ENCODE peak calls at places on chromosomes 12 and 14, in ten cellular contexts. O is heart left ventricle; E is GM23338; N is heart right ventricle; R is aorta; K is ovary; D is CD8-positive, alpha-beta memory T cell; F is thyroid gland; B is CD4-positive, alpha-beta memory T cell; L is tibial nerve. Z is an unnamed sample. For H3K36me3, the result is how much of the 10 kb centered on the place peaks cover.

GRCh38 chr12:92029136-92029535 is 116.5 kb downstream of the BTG1 start:
- DNase-seq in O (no peak), E (no peak), N (no peak), R (no peak), K (no peak), D (no peak), F (no peak), B (no peak), L (no peak), Z (no peak)

GRCh38 chr14:69366761-69367160 is 31.3 kb downstream of the ERH start:
- DNase-seq in O (no peak), E (no peak), N (no peak), R (no peak), K (no peak), D (no peak), F (no peak), B (no peak), L (no peak), Z (no peak)

GRCh38 chr14:101506921-101507300 is 54.4 kb upstream of the DIO3 start:
- DNase-seq in O (peak), E (no peak), N (no peak), R (peak), K (peak), D (no peak), F (no peak), B (no peak), L (no peak), Z (no peak)

GRCh38 chr12:67002711-67003110 is 266.4 kb upstream of the CAND1 start:
- DNase-seq in O (no peak), E (no peak), N (no peak), R (no peak), K (no peak), D (no peak), F (no peak), B (no peak), L (no peak), Z (no peak)

GRCh38 chr14:85438613-85439012 is 91.3 kb upstream of the FLRT2 start:
- DNase-seq in O (no peak), E (no peak), N (no peak), R (no peak), K (no peak), D (no peak), F (no peak), B (no peak), L (no peak), Z (no peak)

GRCh38 chr14:76964695-76965094 is 63.8 kb downstream of the IRF2BPL start:
- DNase-seq in O (no peak), E (no peak), N (no peak), R (no peak), K (no peak), D (no peak), F (no peak), B (no peak), L (no peak), Z (no peak)

GRCh38 chr12:103908877-103909276 is 21.3 kb upstream of the HSP90B1 start:
- DNase-seq in O (no peak), E (peak), N (no peak), R (no peak), K (no peak), D (no peak), F (no peak), B (no peak), L (no peak), Z (no peak)

GRCh38 chr12:31834158-31834557 is 105.3 kb upstream of the AMN1 start:
- DNase-seq in O (no peak), E (no peak), N (no peak), R (no peak), K (no peak), D (no peak), F (no peak), B (no peak), L (no peak), Z (no peak)

GRCh38 chr12:43976027-43976426 is 140.1 kb downstream of the TMEM117 start:
- DNase-seq in O (no peak), E (no peak), N (no peak), R (no peak), K (no peak), D (no peak), F (no peak), B (no peak), L (no peak), Z (no peak)

GRCh38 chr12:128043317-128043716 is 223.7 kb upstream of the TMEM132C start:
- DNase-seq in O (no peak), E (no peak), N (no peak), R (no peak), K (no peak), D (no peak), F (no peak), B (no peak), L (no peak), Z (no peak)

GRCh38 chr14:68682166-68683103 is 110.4 kb downstream of the ZFP36L1 start:
- DNase-seq in O (peak), E (no peak), N (no peak), R (no peak), K (no peak), D (no peak), F (peak), B (no peak), L (peak), Z (no peak)

GRCh38 chr14:86087377-86087776 is 557.4 kb downstream of the FLRT2 start:
- DNase-seq in O (no peak), E (no peak), N (no peak), R (no peak), K (no peak), D (no peak), F (no peak), B (no peak), L (no peak), Z (no peak)

GRCh38 chr14:101480747-101481530 is 80.4 kb upstream of the DIO3 start:
- DNase-seq in O (no peak), E (no peak), N (no peak), R (peak), K (peak), D (no peak), F (no peak), B (no peak), L (no peak), Z (no peak)

GRCh38 chr12:122844366-122844971 is 9.2 kb downstream of the HIP1R start:
- DNase-seq in O (no peak), E (no peak), N (no peak), R (peak), K (no peak), D (no peak), F (no peak), B (no peak), L (no peak), Z (no peak)
- H3K36me3 ChIP-seq in O (under half), E (under half), N (under half), R (under half), K (under half), D (under half), F (under half), B (under half), L (under half), Z (under half)

DNA sequence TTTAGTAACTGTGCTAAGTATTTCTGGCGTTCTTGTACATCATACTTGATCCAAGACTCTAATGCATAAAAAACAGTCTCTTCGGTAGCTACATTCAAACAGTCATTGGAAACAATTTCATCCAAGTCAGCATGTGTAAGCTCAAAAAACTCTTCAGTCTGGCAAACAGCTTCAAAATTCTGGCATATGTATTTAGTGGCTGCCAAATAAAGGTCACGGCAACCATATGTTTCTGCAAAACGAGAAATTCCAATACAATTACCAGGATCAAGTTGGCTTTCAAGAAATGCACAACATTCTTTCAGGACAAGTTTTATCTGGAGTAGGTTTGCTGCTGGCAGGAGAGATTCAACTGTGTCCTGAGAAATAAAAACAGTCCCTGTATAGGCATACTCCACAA is 16.5 kb downstream of the KLHL28 start:
- DNase-seq in O (no peak), E (no peak), N (no peak), R (no peak), K (no peak), D (no peak), F (no peak), B (no peak), L (no peak), Z (no peak)
- H3K36me3 ChIP-seq in O (under half), E (under half), N (half or more), R (under half), K (under half), D (under half), F (under half), B (under half), L (under half), Z (under half)

DNA sequence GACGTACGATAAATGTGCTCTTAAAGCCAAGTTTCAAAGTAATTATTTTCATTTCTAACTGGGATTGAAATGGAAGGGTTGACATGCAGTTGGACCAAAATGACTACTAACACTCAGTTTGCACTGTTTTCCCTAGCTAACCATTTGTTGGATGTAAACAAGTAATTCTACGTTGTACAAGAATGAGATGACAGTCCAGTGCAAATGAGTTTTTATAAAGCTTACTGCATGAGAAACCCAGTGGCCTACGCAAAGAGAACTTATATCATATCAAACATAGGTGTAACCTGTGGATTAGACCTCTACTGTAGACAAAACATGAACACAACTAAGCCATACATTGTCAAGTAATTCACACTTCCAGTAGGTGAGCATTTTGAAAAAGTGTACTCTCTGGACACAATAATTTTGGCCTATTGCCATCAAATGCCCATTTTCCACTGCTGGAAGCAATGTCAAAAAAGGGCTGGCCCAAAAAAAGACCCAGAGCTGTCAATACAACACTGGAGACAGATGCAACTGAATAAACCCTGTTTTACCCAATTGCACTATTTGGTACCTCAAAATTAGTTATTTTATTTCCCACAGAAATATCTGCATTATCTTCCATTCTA is 12.8 kb downstream of the SLC38A2 start:
- DNase-seq in O (no peak), E (no peak), N (no peak), R (no peak), K (no peak), D (no peak), F (no peak), B (no peak), L (no peak), Z (no peak)
- H3K36me3 ChIP-seq in O (half or more), E (half or more), N (half or more), R (under half), K (under half), D (half or more), F (half or more), B (half or more), L (under half), Z (half or more)

DNA sequence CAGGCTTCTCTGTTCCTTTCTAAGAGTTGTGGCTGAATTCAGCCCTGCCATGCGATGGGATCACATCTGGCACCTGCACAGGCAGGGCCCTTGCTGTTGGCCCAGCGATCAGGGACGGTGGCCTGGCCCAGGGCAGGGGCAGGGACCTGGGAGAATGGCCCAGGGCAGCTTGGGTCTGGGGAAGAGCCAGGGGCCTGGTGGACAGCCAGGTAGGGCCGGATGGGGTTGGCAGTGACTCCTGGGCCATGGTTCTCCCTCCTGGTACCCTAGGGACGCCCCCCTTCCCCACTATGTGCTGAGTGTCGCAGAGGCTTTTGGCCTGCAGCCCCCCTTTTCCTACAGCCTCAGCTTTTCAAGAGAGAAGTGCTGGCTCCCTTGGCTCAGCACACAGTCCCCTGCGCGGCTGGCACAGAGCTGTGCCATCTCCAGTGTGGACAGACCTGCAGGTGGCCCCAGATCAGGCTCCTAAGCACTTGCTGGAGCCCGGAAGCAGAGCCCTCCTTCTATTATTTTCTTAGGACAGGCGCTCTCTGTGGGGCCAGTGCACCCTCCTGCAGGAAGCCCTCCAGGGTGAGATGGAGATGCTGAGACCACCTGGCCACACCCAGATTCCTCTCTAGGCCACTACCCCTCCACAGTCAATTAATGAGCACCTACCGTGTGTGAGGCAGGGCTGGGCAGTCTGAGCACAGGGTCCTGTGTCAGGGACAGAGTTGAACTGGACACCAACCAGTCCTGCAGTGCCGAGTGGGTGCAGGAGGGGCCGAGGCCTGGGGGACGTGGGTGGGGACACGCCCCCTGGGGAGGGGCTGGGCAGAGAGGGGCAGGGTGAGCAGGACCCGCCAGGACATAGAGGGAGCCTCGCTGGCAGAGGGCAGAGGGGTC is 267.6 kb downstream of the ADGRD1 start:
- DNase-seq in O (no peak), E (no peak), N (no peak), R (peak), K (no peak), D (no peak), F (peak), B (no peak), L (no peak), Z (no peak)
- H3K36me3 ChIP-seq in O (under half), E (under half), N (under half), R (under half), K (under half), D (under half), F (under half), B (under half), L (under half), Z (under half)

DNA sequence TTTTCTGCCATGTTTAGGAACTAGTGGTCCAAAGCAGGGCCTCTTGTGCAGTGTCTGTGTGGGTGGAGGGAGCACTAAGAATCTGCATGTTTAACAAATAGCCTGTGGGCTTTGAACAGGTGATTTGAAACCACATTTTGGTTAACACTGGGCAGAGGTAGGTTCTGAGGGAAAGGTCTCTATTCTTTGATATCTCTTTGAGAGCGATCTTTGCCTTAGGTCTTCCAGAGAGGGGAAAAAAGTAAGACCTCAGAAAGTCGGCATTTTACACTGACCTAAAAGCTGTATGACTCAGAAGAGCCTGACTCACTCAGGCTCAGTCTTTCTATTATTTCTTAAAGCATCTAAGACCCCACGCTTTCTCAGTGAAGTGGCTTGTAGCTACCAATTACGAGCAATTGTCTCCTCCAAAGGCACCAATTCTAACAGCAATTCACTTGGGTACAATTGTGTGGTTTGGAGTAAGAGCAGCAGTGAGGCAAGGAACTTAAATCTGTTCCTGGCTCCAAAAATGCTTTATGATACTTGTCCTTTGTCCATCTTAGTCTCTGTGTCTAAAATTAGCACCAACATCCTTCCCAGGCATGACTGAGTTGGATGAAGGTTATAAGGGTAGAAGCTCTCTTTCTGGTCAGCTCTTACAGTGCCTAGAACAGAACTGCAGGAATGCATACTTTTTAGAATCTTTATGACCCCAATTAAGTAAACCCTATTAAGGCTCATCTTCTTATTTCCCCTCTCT is 8.8 kb downstream of the EIF2B2 start:
- DNase-seq in O (no peak), E (no peak), N (no peak), R (no peak), K (no peak), D (no peak), F (no peak), B (no peak), L (no peak), Z (no peak)
- H3K36me3 ChIP-seq in O (under half), E (under half), N (half or more), R (under half), K (under half), D (under half), F (under half), B (half or more), L (under half), Z (half or more)

GRCh38 chr12:112153181-112153899 is 28.0 kb downstream of the TRAFD1 start:
- DNase-seq in O (no peak), E (no peak), N (no peak), R (peak), K (no peak), D (no peak), F (no peak), B (no peak), L (no peak), Z (no peak)
- H3K36me3 ChIP-seq in O (under half), E (under half), N (half or more), R (under half), K (under half), D (under half), F (under half), B (under half), L (under half), Z (under half)

DNA sequence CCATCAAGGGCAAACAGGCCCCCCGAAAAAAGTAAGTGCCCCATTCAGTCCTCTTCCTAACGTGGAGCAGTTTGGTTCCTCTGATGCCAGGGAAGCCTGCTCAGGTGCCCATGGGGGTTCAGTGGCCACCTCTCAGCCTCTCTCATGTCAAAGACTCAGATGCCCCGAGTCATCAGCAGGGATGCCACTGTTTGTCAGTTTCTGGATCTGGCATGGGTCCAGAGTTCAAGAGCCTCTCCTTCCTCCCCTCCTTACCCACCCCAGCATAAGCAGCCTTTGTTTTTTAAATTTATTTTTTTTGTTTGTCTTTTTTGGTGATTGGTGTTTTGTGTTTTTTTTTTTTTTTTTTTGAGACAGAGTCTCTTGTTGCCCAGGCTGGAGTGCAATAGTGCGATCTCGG is 11.3 kb downstream of the KMT5A start:
- DNase-seq in O (no peak), E (no peak), N (no peak), R (no peak), K (no peak), D (no peak), F (no peak), B (no peak), L (no peak), Z (no peak)
- H3K36me3 ChIP-seq in O (under half), E (under half), N (half or more), R (under half), K (under half), D (under half), F (under half), B (under half), L (under half), Z (half or more)

GRCh38 chr12:76391461-76391860 is 43.2 kb upstream of the BBS10 start:
- DNase-seq in O (no peak), E (no peak), N (no peak), R (no peak), K (no peak), D (no peak), F (no peak), B (no peak), L (no peak), Z (no peak)

GRCh38 chr12:76384560-76384959 is 36.3 kb upstream of the BBS10 start:
- DNase-seq in O (no peak), E (no peak), N (no peak), R (no peak), K (no peak), D (no peak), F (no peak), B (no peak), L (no peak), Z (no peak)

GRCh38 chr12:76383988-76384387 is 35.8 kb upstream of the BBS10 start:
- DNase-seq in O (no peak), E (no peak), N (no peak), R (no peak), K (no peak), D (no peak), F (no peak), B (no peak), L (no peak), Z (no peak)

DNA sequence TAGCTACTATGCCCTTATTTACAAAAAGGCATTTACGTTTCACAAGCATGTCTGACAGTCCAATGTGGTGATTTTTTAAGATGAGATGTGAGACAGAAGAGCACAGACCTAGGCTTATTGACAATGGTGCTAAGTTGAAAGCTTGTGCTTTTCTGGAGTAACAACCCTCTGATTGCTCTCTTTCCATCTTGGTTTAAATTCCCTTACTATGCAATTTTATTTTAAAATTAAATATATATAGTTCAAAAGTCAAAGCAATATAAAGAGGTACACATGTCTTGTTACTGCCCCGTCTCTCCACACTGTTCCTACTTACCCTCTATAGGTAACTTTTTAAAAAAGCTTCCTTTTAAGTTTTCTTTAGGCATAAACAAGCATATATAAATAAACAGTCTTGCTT is 39.4 kb upstream of the BBS10 start:
- DNase-seq in O (no peak), E (no peak), N (no peak), R (no peak), K (no peak), D (no peak), F (no peak), B (no peak), L (no peak), Z (no peak)
- H3K36me3 ChIP-seq in O (under half), E (under half), N (half or more), R (under half), K (under half), D (under half), F (under half), B (under half), L (under half), Z (under half)

Z was measured in BE2C.